ENCODE peak calls at places on chromosomes 11 and 22, in nine cellular contexts. K is tibial nerve, I is GM12878, Q is uterus, L is A549, D is GM12891, P is spleen, N is heart left ventricle, T is IMR-90. H is an unnamed sample.

GRCh38 chr22:17637490-17638181 is 921 bp upstream of the BCL2L13 start:
- DNase-seq in D (no peak), L (no peak), Q (no peak), I (no peak), K (no peak), N (no peak), P (no peak), T (no peak), H (no peak)

GRCh38 chr11:113974741-113975470 is at the start of gene HTR3A:
- DNase-seq in P (no peak), N (peak; percentile 69), D (no peak), Q (peak; percentile 25), K (no peak), I (no peak), T (no peak), L (no peak), H (no peak)

GRCh38 chr11:22792497-22792896 is 37.1 kb downstream of the SVIP start:
- DNase-seq in N (no peak), T (peak; percentile 86), D (no peak), Q (no peak), L (no peak), P (no peak), K (no peak), I (no peak), H (no peak)

GRCh38 chr22:25388415-25388814 is 169.0 kb downstream of the CRYBB2 start:
- DNase-seq in P (peak; percentile 67), I (no peak), N (no peak), L (no peak), D (no peak), Q (no peak), T (no peak), K (no peak), H (no peak)

GRCh38 chr22:29343313-29343805 is 27.9 kb upstream of the RASL10A start:
- DNase-seq in K (no peak), Q (no peak), N (peak; percentile 75), T (peak; percentile 40), I (no peak), D (no peak), P (no peak), L (no peak), H (no peak)

GRCh38 chr22:33073989-33074391 is 15.8 kb upstream of the SYN3 start:
- DNase-seq in I (no peak), D (no peak), K (no peak), L (peak; percentile 8), N (no peak), Q (no peak), T (no peak), P (no peak), H (no peak)

GRCh38 chr11:7905961-7906429 is 25.1 kb downstream of the OR10A6 start:
- DNase-seq in T (no peak), Q (no peak), P (no peak), I (no peak), L (no peak), N (no peak), D (no peak), K (no peak), H (no peak)

GRCh38 chr11:47071871-47072270 is 104.8 kb downstream of the ARFGAP2 start:
- DNase-seq in N (no peak), L (no peak), Q (no peak), K (peak; percentile 29), I (no peak), P (no peak), T (no peak), D (no peak), H (no peak)

GRCh38 chr22:31618471-31619176 is 43.4 kb downstream of the PISD start:
- DNase-seq in L (no peak), Q (no peak), K (no peak), D (no peak), N (no peak), P (no peak), I (no peak), T (no peak), H (no peak)

GRCh38 chr22:31620756-31621480 is 41.1 kb downstream of the PISD start:
- DNase-seq in L (no peak), I (no peak), D (no peak), N (no peak), T (no peak), P (no peak), Q (no peak), K (no peak), H (no peak)

GRCh38 chr22:31618057-31618456 is 44.0 kb downstream of the PISD start:
- DNase-seq in I (no peak), N (no peak), K (no peak), L (no peak), Q (no peak), T (no peak), D (no peak), P (no peak), H (no peak)

GRCh38 chr22:31621507-31622160 is 40.4 kb downstream of the PISD start:
- DNase-seq in D (no peak), P (no peak), I (no peak), K (no peak), L (no peak), T (no peak), N (no peak), Q (no peak), H (no peak)

DNA sequence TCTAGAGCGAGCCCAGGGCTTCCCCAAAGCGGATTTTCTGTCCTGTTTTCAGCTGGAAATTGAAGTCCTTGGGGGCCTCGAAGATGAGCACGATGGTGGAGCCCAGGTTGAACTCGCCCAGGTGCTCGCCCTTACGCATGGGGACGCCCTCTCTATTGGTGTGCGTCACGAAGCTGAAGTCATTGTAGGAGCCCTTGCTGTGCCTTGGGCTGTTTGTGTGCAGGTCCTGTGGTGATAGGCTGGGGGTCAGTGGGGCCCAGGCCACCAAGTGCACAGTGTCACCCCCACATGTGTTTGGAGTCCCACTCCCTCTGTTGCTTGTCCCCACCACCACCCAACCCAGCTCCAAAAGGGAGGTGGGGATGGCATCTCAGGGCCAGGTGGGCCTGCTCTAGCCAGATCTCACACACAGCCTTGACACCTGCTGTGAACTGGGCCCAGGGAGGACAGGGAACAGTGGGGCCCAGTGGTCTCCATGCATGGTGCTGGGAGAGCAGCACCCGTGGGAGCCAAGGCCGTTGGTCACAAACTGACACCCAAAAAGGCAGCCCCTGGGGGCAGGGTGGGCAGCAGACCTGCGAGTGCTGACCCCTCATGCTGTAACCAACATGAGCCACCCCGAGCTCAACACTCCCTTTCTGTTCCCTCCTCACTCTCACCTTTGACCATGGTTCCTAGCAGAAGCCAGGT is 42.3 kb downstream of the PISD start:
- DNase-seq in T (no peak), Q (no peak), N (no peak), D (no peak), L (no peak), K (no peak), I (no peak), P (no peak), H (no peak)
- TF ChIP-seq POLR2A in T (no peak), Q (no peak), N (no peak), D (no peak), L (no peak), K (no peak), I (peak; percentile 47), P (no peak), H (no peak)

GRCh38 chr11:107565219-107565937 is at the start of gene ALKBH8:
- DNase-seq in L (peak; percentile 52), I (peak; percentile 50), Q (peak; percentile 65), N (peak; percentile 80), P (peak; percentile 92), D (peak; percentile 26), K (peak; percentile 57), T (peak; percentile 58), H (no peak)
- TF ChIP-seq POLR2A in L (no peak), I (peak; percentile 73), Q (no peak), N (no peak), P (no peak), D (peak; percentile 57), K (no peak), T (no peak), H (no peak)

DNA sequence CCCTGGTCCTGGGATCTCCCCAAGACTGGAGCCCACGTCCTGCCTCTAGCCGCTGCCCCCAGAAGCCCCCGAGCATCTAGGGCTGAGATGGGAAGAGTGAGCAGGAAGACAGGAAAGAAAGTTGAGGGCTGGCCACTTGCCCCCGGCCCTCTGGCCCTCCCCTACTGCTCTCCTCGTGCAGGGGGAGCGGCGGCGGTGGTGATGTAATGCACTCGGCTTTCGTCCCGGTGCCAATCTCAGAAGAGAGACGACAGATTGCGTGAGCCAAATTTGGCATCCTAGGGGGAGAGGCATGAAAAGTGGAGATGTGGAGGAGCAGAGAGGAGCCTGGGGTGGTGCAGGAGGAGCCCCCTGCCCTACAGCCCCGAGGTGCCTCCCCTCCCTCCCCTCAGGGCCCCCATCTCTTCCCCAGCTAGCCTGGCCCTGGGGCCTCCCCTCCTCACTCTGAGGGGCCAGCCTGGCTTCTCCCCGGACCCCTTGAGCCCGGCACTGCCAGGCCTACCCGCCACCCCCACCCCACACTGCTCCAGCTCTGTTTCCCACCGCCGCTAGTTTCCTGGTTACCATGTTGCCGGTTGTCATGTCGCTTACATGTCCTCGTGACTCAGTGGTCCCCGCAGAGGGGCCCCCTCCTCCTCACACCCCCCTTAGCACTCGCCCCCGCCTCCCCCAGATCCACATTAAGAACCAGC is 2.5 kb downstream of the KCNJ4 start:
- DNase-seq in P (no peak), D (no peak), Q (peak; percentile 47), T (peak; percentile 26), K (no peak), L (no peak), I (no peak), N (peak; percentile 83), H (no peak)
- TF ChIP-seq POLR2A in P (no peak), D (no peak), Q (no peak), T (no peak), K (no peak), L (no peak), I (no peak), N (no peak), H (no peak)

GRCh38 chr11:87035976-87036583 is 1.7 kb upstream of the TMEM135 start:
- DNase-seq in L (no peak), Q (no peak), P (no peak), D (no peak), K (no peak), I (no peak), N (no peak), T (no peak), H (no peak)
- TF ChIP-seq POLR2A in L (no peak), Q (no peak), P (no peak), D (no peak), K (no peak), I (no peak), N (no peak), T (no peak), H (no peak)